ENCODE peak calls at places on chromosomes 5 and 9, in seven cellular contexts. S, M, J, K, V, R and C are unnamed samples.

GRCh38 chr9:128689820-128690683 is 1.0 kb downstream of the SET start:
- DNase-seq in S (peak; percentile 63), M (no peak), J (no peak), K (no peak), V (peak; percentile 78), R (peak; percentile 41), C (no peak)

GRCh38 chr9:135590486-135591079 is 29.0 kb downstream of the PAEP start:
- DNase-seq in S (no peak), M (no peak), J (no peak), K (no peak), V (no peak), R (no peak), C (peak; percentile 52)

GRCh38 chr9:100322954-100323536 is 29.7 kb downstream of the TEX10 start:
- DNase-seq in S (peak; percentile 53), M (no peak), J (peak; percentile 59), K (no peak), V (peak; percentile 65), R (peak; percentile 23), C (no peak)

GRCh38 chr9:36877239-36877638 is 156.8 kb downstream of the PAX5 start:
- DNase-seq in S (no peak), M (peak; percentile 51), J (no peak), K (no peak), V (no peak), R (no peak), C (peak; percentile 14)

GRCh38 chr9:126532019-126532462 is 81.7 kb upstream of the LMX1B start:
- DNase-seq in S (peak; percentile 51), M (no peak), J (no peak), K (peak; percentile 77), V (no peak), R (no peak), C (no peak)

GRCh38 chr5:140011297-140011802 is 31.7 kb downstream of the NRG2 start:
- DNase-seq in S (peak; percentile 26), M (no peak), J (peak; percentile 75), K (peak; percentile 28), V (no peak), R (no peak), C (no peak)

GRCh38 chr5:10800852-10801251 is 39.8 kb upstream of the DAP start:
- DNase-seq in S (no peak), M (no peak), J (peak; percentile 43), K (no peak), V (no peak), R (no peak), C (no peak)

GRCh38 chr9:83304686-83305085 is 233.5 kb downstream of the FRMD3 start:
- DNase-seq in S (no peak), M (peak; percentile 71), J (no peak), K (peak; percentile 88), V (peak; percentile 90), R (no peak), C (no peak)

GRCh38 chr5:126449751-126450271 is 26.6 kb downstream of the GRAMD2B start:
- DNase-seq in S (peak; percentile 62), M (no peak), J (peak; percentile 77), K (no peak), V (no peak), R (no peak), C (peak; percentile 80)

GRCh38 chr9:120926397-120926928 is at the start of gene TRAF1:
- DNase-seq in S (no peak), M (no peak), J (no peak), K (no peak), V (no peak), R (no peak), C (no peak)

GRCh38 chr5:80959768-80960442 is at the start of gene RASGRF2:
- DNase-seq in S (peak; percentile 78), M (no peak), J (no peak), K (peak; percentile 18), V (peak; percentile 73), R (peak; percentile 49), C (no peak)

GRCh38 chr5:136143312-136143711 is 10.7 kb downstream of the SMAD5 start:
- DNase-seq in S (no peak), M (no peak), J (no peak), K (no peak), V (no peak), R (no peak), C (no peak)

GRCh38 chr9:78054180-78054579 is 22.6 kb upstream of the GNAQ start:
- DNase-seq in S (no peak), M (no peak), J (no peak), K (no peak), V (no peak), R (no peak), C (no peak)

GRCh38 chr5:140358738-140359310 is 1.2 kb upstream of the SLC4A9 start:
- DNase-seq in S (peak; percentile 63), M (no peak), J (no peak), K (no peak), V (peak; percentile 68), R (peak; percentile 54), C (no peak)

GRCh38 chr9:125949247-125949646 is 202.1 kb downstream of the PBX3 start:
- DNase-seq in S (no peak), M (no peak), J (no peak), K (no peak), V (no peak), R (no peak), C (no peak)

GRCh38 chr9:126016579-126017290 is 269.6 kb downstream of the PBX3 start:
- DNase-seq in S (no peak), M (no peak), J (no peak), K (no peak), V (no peak), R (no peak), C (peak; percentile 42)

GRCh38 chr9:135478858-135479468 is 619 bp upstream of the PPP1R26 start:
- DNase-seq in S (peak; percentile 45), M (peak; percentile 82), J (peak; percentile 72), K (no peak), V (peak; percentile 27), R (peak; percentile 30), C (no peak)

GRCh38 chr5:101678494-101679193 is 617.4 kb downstream of the SLCO4C1 start:
- DNase-seq in S (peak; percentile 65), M (no peak), J (peak; percentile 48), K (peak; percentile 17), V (peak; percentile 74), R (peak; percentile 74), C (no peak)

GRCh38 chr5:84290673-84291072 is 94.0 kb downstream of the EDIL3 start:
- DNase-seq in S (no peak), M (no peak), J (no peak), K (no peak), V (no peak), R (no peak), C (no peak)

GRCh38 chr5:168592014-168592368 is 12.8 kb upstream of the PANK3 start:
- DNase-seq in S (peak; percentile 57), M (peak; percentile 65), J (no peak), K (no peak), V (no peak), R (no peak), C (no peak)

GRCh38 chr9:35935755-35936509 is 22.0 kb downstream of the OR2S2 start:
- DNase-seq in S (no peak), M (no peak), J (no peak), K (no peak), V (no peak), R (no peak), C (no peak)

GRCh38 chr9:98960409-98960808 is 16.7 kb downstream of the COL15A1 start:
- DNase-seq in S (no peak), M (no peak), J (no peak), K (no peak), V (no peak), R (no peak), C (no peak)

GRCh38 chr5:5145651-5146529 is 5.8 kb downstream of the ADAMTS16 start:
- DNase-seq in S (peak; percentile 3), M (no peak), J (no peak), K (no peak), V (no peak), R (no peak), C (peak; percentile 85)

GRCh38 chr9:119811030-119811429 is 441.8 kb upstream of the BRINP1 start:
- DNase-seq in S (peak; percentile 0), M (no peak), J (no peak), K (no peak), V (no peak), R (no peak), C (no peak)

GRCh38 chr9:90515550-90515949 is 127.1 kb downstream of the DIRAS2 start:
- DNase-seq in S (no peak), M (no peak), J (peak; percentile 2), K (no peak), V (no peak), R (no peak), C (no peak)

GRCh38 chr5:84642795-84643194 is 258.1 kb upstream of the EDIL3 start:
- DNase-seq in S (peak; percentile 32), M (no peak), J (no peak), K (no peak), V (no peak), R (no peak), C (no peak)

GRCh38 chr5:59272744-59273427 is 620.6 kb downstream of the PDE4D start:
- DNase-seq in S (no peak), M (no peak), J (no peak), K (no peak), V (no peak), R (no peak), C (no peak)
- H3K27ac ChIP-seq in S (no peak overlapping the region), M (peak overlapping the region; percentile 45), J (no peak overlapping the region), K (no peak overlapping the region), V (no peak overlapping the region), R (no peak overlapping the region), C (no peak overlapping the region)

GRCh38 chr5:88879724-88880123 is 3.3 kb downstream of the MEF2C start:
- DNase-seq in S (no peak), M (no peak), J (peak; percentile 58), K (no peak), V (no peak), R (no peak), C (no peak)
- H3K4me3 ChIP-seq in S (no peak overlapping the region), M (peak overlapping the region; percentile 75), J (peak overlapping the region; percentile 79), K (peak overlapping the region; percentile 79), V (no peak overlapping the region), R (no peak overlapping the region), C (no peak overlapping the region)

DNA sequence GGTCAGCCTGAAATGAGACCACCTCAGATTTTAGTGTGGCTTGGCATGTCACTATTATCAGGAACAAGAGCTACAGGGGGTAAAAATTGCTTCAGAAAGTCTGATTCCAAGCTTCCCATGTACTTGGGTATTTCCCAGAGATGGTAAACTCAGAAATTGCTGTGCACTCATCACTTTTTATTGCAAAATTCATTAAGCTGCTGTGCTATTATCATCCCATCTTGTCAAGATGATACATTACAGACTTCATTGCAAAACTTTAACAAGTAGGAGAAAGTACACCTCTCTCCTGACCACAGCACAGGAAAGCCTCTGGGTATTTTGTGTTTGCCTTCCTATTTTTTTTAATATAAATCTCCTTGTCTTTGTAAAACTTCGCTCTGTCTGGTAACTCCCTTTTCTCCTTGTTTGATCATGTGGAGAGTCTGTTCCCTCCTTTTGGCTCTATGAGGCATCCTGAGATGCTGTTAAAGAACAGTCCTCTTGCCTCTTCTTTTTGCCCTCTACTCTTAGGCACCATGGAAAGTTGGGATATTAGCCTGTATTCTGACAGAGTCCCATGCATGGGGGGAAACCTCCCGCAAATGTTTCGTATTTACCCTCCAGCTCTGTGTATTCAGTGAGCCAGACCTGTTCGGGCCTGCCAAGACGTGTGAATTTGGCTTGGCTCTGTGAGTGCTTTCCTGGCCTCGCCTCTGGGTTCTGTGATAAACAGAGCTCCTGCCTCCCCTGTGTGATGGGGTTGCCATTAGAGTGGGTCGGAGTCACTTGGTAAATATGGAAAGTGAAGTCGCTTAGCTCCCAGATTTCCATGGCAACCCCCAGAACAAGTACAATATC is 260.7 kb downstream of the NR3C1 start:
- DNase-seq in S (peak; percentile 85), M (no peak), J (no peak), K (peak; percentile 70), V (no peak), R (no peak), C (peak; percentile 89)
- H3K27ac ChIP-seq in S (no peak overlapping the region), M (no peak overlapping the region), J (no peak overlapping the region), K (peak overlapping the region; percentile 80), V (no peak overlapping the region), R (no peak overlapping the region), C (peak overlapping the region; percentile 76)

GRCh38 chr5:159099049-159099760 is 511 bp downstream of the EBF1 start:
- DNase-seq in S (peak; percentile 60), M (peak; percentile 66), J (peak; percentile 81), K (no peak), V (peak; percentile 61), R (peak; percentile 53), C (no peak)
- H3K4me3 ChIP-seq in S (peak overlapping the region; percentile 98), M (peak overlapping the region; percentile 55), J (peak overlapping the region; percentile 66), K (peak overlapping the region; percentile 84), V (peak overlapping the region; percentile 58), R (peak overlapping the region; percentile 82), C (peak overlapping the region; percentile 13)